ENCODE peak calls at places on chromosomes 5 and 9, in six cellular contexts. I is PC-3, Y is HCT116, A is neural progenitor cell, X is MM.1S, U is SK-N-SH. O is an unnamed sample.

GRCh38 chr5:83472508-83473343 is 1.2 kb downstream of the VCAN start:
- DNase-seq in X (peak; percentile 48), U (peak; percentile 82), I (no peak), A (peak; percentile 70), Y (no peak), O (peak; percentile 91)

GRCh38 chr5:3161672-3162071 is 410.2 kb upstream of the IRX2 start:
- DNase-seq in A (no peak), I (no peak), X (peak; percentile 44), U (no peak), Y (no peak), O (no peak)

GRCh38 chr5:56686337-56687198 is 128.8 kb upstream of the MAP3K1 start:
- DNase-seq in A (no peak), Y (no peak), U (no peak), I (no peak), X (peak; percentile 73), O (no peak)

GRCh38 chr5:35876454-35876853 is 19.8 kb downstream of the IL7R start:
- DNase-seq in X (no peak), U (no peak), I (peak; percentile 15), A (no peak), Y (no peak), O (peak; percentile 40)

GRCh38 chr9:36298566-36298965 is 40.3 kb upstream of the GNE start:
- DNase-seq in U (no peak), Y (no peak), X (no peak), A (no peak), I (no peak), O (peak; percentile 26)

GRCh38 chr9:131585375-131585774 is 40.1 kb downstream of the PRRT1B start:
- DNase-seq in A (no peak), U (no peak), X (peak; percentile 24), I (no peak), Y (no peak), O (no peak)

GRCh38 chr5:138115254-138115653 is 24.0 kb downstream of the NME5 start:
- DNase-seq in A (no peak), X (no peak), Y (no peak), U (no peak), I (no peak), O (no peak)

GRCh38 chr9:69532359-69532758 is 139.8 kb downstream of the APBA1 start:
- DNase-seq in I (no peak), X (no peak), Y (no peak), A (peak; percentile 34), U (peak; percentile 48), O (no peak)

GRCh38 chr9:4936823-4937222 is 48.2 kb upstream of the JAK2 start:
- DNase-seq in Y (no peak), I (no peak), A (no peak), X (peak; percentile 38), U (no peak), O (no peak)

GRCh38 chr5:64625678-64626077 is 64.6 kb upstream of the SHISAL2B start:
- DNase-seq in Y (no peak), I (no peak), U (no peak), X (no peak), A (no peak), O (peak; percentile 28)

GRCh38 chr5:16855475-16855874 is 80.6 kb downstream of the MYO10 start:
- DNase-seq in Y (no peak), U (peak; percentile 71), A (peak; percentile 84), I (peak; percentile 30), X (no peak), O (peak; percentile 67)

GRCh38 chr5:100797863-100798262 is 105.2 kb downstream of the ST8SIA4 start:
- DNase-seq in A (no peak), Y (no peak), I (peak; percentile 82), U (no peak), X (no peak), O (peak; percentile 78)

GRCh38 chr5:145324767-145325479 is 510.2 kb downstream of the PRELID2 start:
- DNase-seq in I (no peak), Y (no peak), A (no peak), X (no peak), U (no peak), O (peak; percentile 5)

GRCh38 chr5:9654886-9655285 is 24.7 kb upstream of the TAS2R1 start:
- DNase-seq in X (no peak), A (no peak), U (no peak), I (no peak), Y (no peak), O (peak; percentile 50)

GRCh38 chr5:3307982-3308621 is 287.5 kb upstream of the IRX1 start:
- DNase-seq in X (no peak), U (no peak), A (no peak), I (no peak), Y (no peak), O (no peak)

GRCh38 chr5:39201160-39201794 is 18.1 kb downstream of the FYB1 start:
- DNase-seq in Y (no peak), I (peak; percentile 57), U (no peak), X (no peak), A (no peak), O (no peak)

GRCh38 chr5:116313366-116313765 is 228.5 kb downstream of the COMMD10 start:
- DNase-seq in I (no peak), Y (no peak), U (no peak), X (peak; percentile 9), A (no peak), O (no peak)

GRCh38 chr5:150522504-150523464 is 14.9 kb downstream of the NDST1 start:
- DNase-seq in I (no peak), X (no peak), Y (no peak), A (no peak), U (no peak), O (no peak)

GRCh38 chr5:10600629-10601245 is 36.9 kb downstream of the ANKRD33B start:
- DNase-seq in I (peak; percentile 78), X (peak; percentile 69), A (no peak), Y (no peak), U (no peak), O (no peak)

GRCh38 chr5:83718195-83718825 is 2.3 kb downstream of the HAPLN1 start:
- DNase-seq in U (peak; percentile 66), I (peak; percentile 72), Y (peak; percentile 59), A (peak; percentile 82), X (peak; percentile 69), O (peak; percentile 83)

GRCh38 chr9:92438900-92439526 is 14.7 kb upstream of the OMD start:
- DNase-seq in I (peak; percentile 24), X (peak; percentile 18), U (peak; percentile 19), Y (peak; percentile 3), A (no peak), O (peak; percentile 61)

GRCh38 chr9:14320272-14321245 is 6.6 kb upstream of the NFIB start:
- DNase-seq in X (peak; percentile 16), A (no peak), U (no peak), Y (no peak), I (peak; percentile 83), O (peak; percentile 83)

GRCh38 chr9:124675261-124676158 is 95.6 kb downstream of the NR6A1 start:
- DNase-seq in I (no peak), Y (no peak), U (no peak), A (no peak), X (no peak), O (peak; percentile 38)

GRCh38 chr5:137997726-137998213 is 35.1 kb downstream of the FAM13B start:
- DNase-seq in Y (no peak), X (peak; percentile 73), A (no peak), U (no peak), I (peak; percentile 45), O (peak; percentile 5)

GRCh38 chr9:132985489-132985888 is 7.0 kb downstream of the GFI1B start:
- DNase-seq in A (no peak), I (no peak), Y (no peak), X (no peak), U (no peak), O (no peak)

GRCh38 chr9:132986586-132986985 is 8.1 kb downstream of the GFI1B start:
- DNase-seq in I (no peak), Y (no peak), A (no peak), U (no peak), X (no peak), O (peak; percentile 58)

GRCh38 chr9:132988244-132989013 is 9.9 kb downstream of the GFI1B start:
- DNase-seq in U (no peak), X (no peak), Y (no peak), A (no peak), I (no peak), O (no peak)

GRCh38 chr9:132986114-132986513 is 7.6 kb downstream of the GFI1B start:
- DNase-seq in A (no peak), X (no peak), Y (no peak), I (no peak), U (no peak), O (no peak)

DNA sequence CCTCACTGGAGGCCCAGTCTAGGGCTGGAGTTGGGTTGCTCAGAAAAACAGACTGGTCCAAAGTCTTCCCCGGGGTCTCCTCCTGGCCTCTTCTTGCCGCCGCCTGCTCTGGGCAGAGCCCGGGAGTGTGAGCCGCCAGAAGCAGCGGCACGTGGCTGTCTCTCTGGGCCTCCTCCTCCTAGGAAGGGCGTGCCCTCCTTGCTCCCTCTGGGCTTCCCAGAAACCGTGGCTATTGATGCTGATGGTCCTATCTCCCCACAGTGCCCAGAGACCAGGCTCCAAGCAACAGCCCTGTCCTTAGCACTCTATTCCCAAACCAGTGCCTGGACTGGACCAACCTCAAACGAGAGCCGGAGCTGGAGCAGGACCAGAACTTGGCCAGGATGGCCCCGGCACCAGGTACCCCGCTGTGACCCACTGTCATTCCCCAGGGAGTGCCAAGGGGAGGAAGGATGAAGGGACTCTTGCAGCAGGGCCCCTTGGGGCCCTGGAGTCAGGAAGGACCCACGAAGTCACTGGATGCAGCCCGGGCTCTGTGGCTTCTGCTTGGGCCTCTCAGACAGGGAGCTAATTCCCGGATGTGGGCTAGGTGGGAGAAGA is 8.6 kb downstream of the GFI1B start:
- DNase-seq in U (no peak), X (no peak), A (no peak), Y (no peak), I (no peak), O (peak; percentile 40)
- H3K9ac ChIP-seq in U (no peak overlapping the region), X (no peak overlapping the region), A (no peak overlapping the region), Y (no peak overlapping the region), I (no peak overlapping the region), O (no peak overlapping the region)

GRCh38 chr9:135167356-135167755 is 79.9 kb downstream of the OLFM1 start:
- DNase-seq in A (no peak), U (no peak), I (no peak), Y (no peak), X (no peak), O (no peak)
- H3K27me3 ChIP-seq in A (no peaks in the 10 kb centered on the region), U (no peaks in the 10 kb centered on the region), I (peaks cover 55% of the 10 kb centered on the region), Y (peaks cover 37% of the 10 kb centered on the region), X (peaks cover 92% of the 10 kb centered on the region), O (peaks cover 6% of the 10 kb centered on the region)

GRCh38 chr9:107942870-107943269 is 453.3 kb upstream of the KLF4 start:
- DNase-seq in Y (peak; percentile 10), U (no peak), I (peak; percentile 5), A (no peak), X (no peak), O (no peak)
- TF ChIP-seq EZH2phosphoT487 in Y (no peak), U (no peak), I (no peak), A (no peak), X (no peak), O (no peak)

GRCh38 chr9:33751536-33752129 is 43.7 kb upstream of the PRSS3 start:
- DNase-seq in X (no peak), Y (no peak), U (no peak), I (peak; percentile 30), A (no peak), O (no peak)

GRCh38 chr9:33752130-33752637 is 43.2 kb upstream of the PRSS3 start:
- DNase-seq in X (no peak), A (no peak), Y (no peak), I (peak; percentile 65), U (no peak), O (no peak)

GRCh38 chr9:33750839-33751339 is 44.5 kb upstream of the PRSS3 start:
- DNase-seq in Y (no peak), I (no peak), U (peak; percentile 76), X (no peak), A (no peak), O (peak; percentile 54)

GRCh38 chr9:33748633-33749304 is 46.6 kb upstream of the PRSS3 start:
- DNase-seq in Y (no peak), A (no peak), X (no peak), U (no peak), I (no peak), O (no peak)

GRCh38 chr9:33750307-33750838 is 45.0 kb upstream of the PRSS3 start:
- DNase-seq in U (peak; percentile 85), X (no peak), Y (no peak), A (no peak), I (peak; percentile 42), O (peak; percentile 67)
- H3K9ac ChIP-seq in U (peak overlapping the region; percentile 54), X (no peak overlapping the region), Y (peak overlapping the region; percentile 89), A (no peak overlapping the region), I (peak overlapping the region; percentile 82), O (peak overlapping the region; percentile 78)